ENCODE peak calls at places on chromosomes 11 and 22, in nine cellular contexts. W is ovary, R is pancreas, B is heart left ventricle, K is GM23338, V is stomach, G is left ventricle myocardium inferior, U is kidney, Q is K562. M is an unnamed sample.

GRCh38 chr22:36419912-36420882 is 32.4 kb upstream of the MYH9 start:
- DNase-seq in B (peak), Q (no peak), V (no peak), K (no peak), G (no peak), U (no peak), W (no peak), R (no peak), M (peak)

GRCh38 chr11:86160546-86161149 is 83.9 kb upstream of the EED start:
- DNase-seq in Q (no peak), K (no peak), V (no peak), W (no peak), G (no peak), R (no peak), B (no peak), U (no peak), M (no peak)

GRCh38 chr11:113241190-113242051 is 73.0 kb upstream of the TTC12 start:
- DNase-seq in W (no peak), B (no peak), Q (no peak), V (no peak), G (no peak), U (no peak), R (no peak), K (no peak), M (no peak)

GRCh38 chr11:111592491-111592890 is 9.8 kb upstream of the SIK2 start:
- DNase-seq in W (no peak), B (no peak), K (no peak), G (no peak), V (no peak), Q (no peak), R (no peak), U (no peak), M (no peak)

GRCh38 chr11:3196161-3197043 is 22.2 kb downstream of the MRGPRG start:
- DNase-seq in B (no peak), R (no peak), W (no peak), K (no peak), G (no peak), Q (no peak), U (peak), V (peak), M (no peak)

GRCh38 chr11:35116245-35116644 is 22.7 kb upstream of the CD44 start:
- DNase-seq in B (no peak), V (no peak), K (no peak), W (no peak), G (no peak), R (no peak), U (no peak), Q (no peak), M (no peak)

GRCh38 chr11:100769617-100770016 is 82.5 kb downstream of the ARHGAP42 start:
- DNase-seq in B (no peak), K (no peak), G (no peak), V (no peak), R (no peak), U (no peak), Q (no peak), W (no peak), M (no peak)

GRCh38 chr11:14300661-14301304 is 58.2 kb downstream of the RRAS2 start:
- DNase-seq in V (peak), Q (peak), U (no peak), W (peak), B (peak), G (no peak), R (no peak), K (peak), M (peak)

GRCh38 chr11:68012044-68012842 is 2.1 kb downstream of the ALDH3B1 start:
- DNase-seq in B (no peak), U (peak), W (no peak), R (peak), K (no peak), Q (no peak), G (no peak), V (no peak), M (peak)

GRCh38 chr11:67466962-67467771 is 1.9 kb downstream of the TMEM134 start:
- DNase-seq in B (no peak), U (peak), Q (no peak), K (no peak), V (no peak), W (no peak), G (no peak), R (peak), M (peak)

GRCh38 chr22:36873614-36874308 is 13.0 kb downstream of the NCF4 start:
- DNase-seq in U (peak), K (peak), W (no peak), B (peak), G (no peak), R (no peak), Q (peak), V (peak), M (no peak)

GRCh38 chr11:13786688-13787087 is 118.2 kb downstream of the FAR1 start:
- DNase-seq in W (no peak), G (no peak), R (no peak), V (no peak), K (no peak), Q (no peak), U (no peak), B (no peak), M (no peak)

GRCh38 chr11:76654310-76654851 is 16.2 kb downstream of the LRRC32 start:
- DNase-seq in R (no peak), U (peak), G (peak), W (peak), K (no peak), B (peak), Q (peak), V (peak), M (peak)

GRCh38 chr11:122743949-122744876 is 88.7 kb downstream of the UBASH3B start:
- DNase-seq in R (no peak), V (peak), U (no peak), K (no peak), Q (no peak), B (no peak), G (no peak), W (no peak), M (peak)

GRCh38 chr22:35930933-35931332 is 97.7 kb downstream of the RBFOX2 start:
- DNase-seq in R (no peak), Q (peak), V (no peak), B (no peak), K (peak), U (no peak), G (no peak), W (no peak), M (no peak)

GRCh38 chr11:64150481-64151239 is 15.3 kb downstream of the MACROD1 start:
- DNase-seq in W (no peak), K (no peak), U (no peak), V (peak), R (peak), G (peak), Q (no peak), B (peak), M (peak)

GRCh38 chr11:60485987-60486386 is 6.6 kb upstream of the MS4A12 start:
- DNase-seq in Q (peak), U (no peak), K (peak), V (peak), B (no peak), W (no peak), G (no peak), R (peak), M (no peak)

GRCh38 chr22:32996702-32997101 is 61.5 kb downstream of the SYN3 start:
- DNase-seq in R (peak), U (peak), B (peak), K (no peak), G (peak), V (no peak), W (no peak), Q (no peak), M (peak)

GRCh38 chr11:115959098-115959497 is 454.9 kb upstream of the CADM1 start:
- DNase-seq in W (no peak), B (no peak), K (no peak), R (no peak), U (no peak), G (no peak), Q (no peak), V (no peak), M (no peak)

GRCh38 chr22:41598081-41598480 is 8.4 kb upstream of the PMM1 start:
- DNase-seq in V (no peak), Q (peak), W (no peak), K (no peak), R (no peak), U (peak), B (no peak), G (no peak), M (no peak)

GRCh38 chr11:83685730-83686129 is 399.6 kb upstream of the CCDC90B start:
- DNase-seq in V (no peak), G (no peak), U (no peak), W (no peak), K (no peak), R (no peak), Q (no peak), B (no peak), M (no peak)

GRCh38 chr22:23576681-23577080 is 3.4 kb downstream of the IGLL1 start:
- DNase-seq in V (no peak), G (no peak), B (no peak), R (no peak), K (no peak), U (no peak), W (no peak), Q (no peak), M (no peak)

GRCh38 chr11:35524780-35525179 is 636 bp downstream of the PAMR1 start:
- DNase-seq in W (no peak), K (no peak), B (no peak), V (no peak), R (no peak), Q (no peak), U (no peak), G (no peak), M (no peak)

GRCh38 chr22:30832407-30832987 is 136.1 kb downstream of the MORC2 start:
- DNase-seq in B (no peak), W (no peak), R (no peak), Q (no peak), U (no peak), G (no peak), V (no peak), K (no peak), M (no peak)

GRCh38 chr11:105821366-105821765 is 200.7 kb downstream of the MSANTD4 start:
- DNase-seq in W (no peak), K (peak), B (no peak), G (no peak), R (no peak), U (no peak), V (no peak), Q (no peak), M (no peak)

GRCh38 chr22:32744560-32744959 is 56.9 kb upstream of the TIMP3 start:
- DNase-seq in R (no peak), K (no peak), V (no peak), U (no peak), G (no peak), W (no peak), Q (no peak), B (no peak), M (no peak)

GRCh38 chr11:126332221-126332711 is 23.2 kb upstream of the ST3GAL4 start:
- DNase-seq in K (no peak), G (peak), R (no peak), W (peak), U (peak), V (no peak), B (peak), Q (no peak), M (peak)

GRCh38 chr22:20061481-20061861 is 18.6 kb upstream of the DGCR8 start:
- DNase-seq in K (no peak), G (no peak), V (no peak), W (no peak), R (no peak), B (no peak), U (no peak), Q (no peak), M (no peak)

GRCh38 chr11:123406441-123407123 is 23.5 kb upstream of the GRAMD1B start:
- DNase-seq in K (no peak), V (no peak), U (no peak), Q (no peak), W (no peak), G (no peak), B (no peak), R (no peak), M (no peak)

GRCh38 chr11:102727890-102728289 is 3.1 kb upstream of the MMP8 start:
- DNase-seq in G (no peak), U (no peak), B (no peak), Q (no peak), W (no peak), K (no peak), R (no peak), V (no peak), M (no peak)

GRCh38 chr11:11717064-11717725 is 95.4 kb upstream of the GALNT18 start:
- DNase-seq in W (no peak), B (no peak), U (no peak), V (no peak), Q (no peak), R (no peak), K (no peak), G (no peak), M (no peak)

GRCh38 chr22:33555814-33556522 is 364.3 kb downstream of the LARGE1 start:
- DNase-seq in G (no peak), U (no peak), R (no peak), W (no peak), Q (no peak), B (no peak), K (no peak), V (no peak), M (no peak)

GRCh38 chr11:20047755-20048154 is 112.5 kb downstream of the DBX1 start:
- DNase-seq in K (no peak), U (no peak), R (no peak), V (no peak), Q (no peak), W (no peak), G (no peak), B (no peak), M (no peak)
- H3K27ac ChIP-seq in K (no peak), U (no peak), R (no peak), V (no peak), Q (no peak), W (no peak), G (peak), B (peak), M (peak)

DNA sequence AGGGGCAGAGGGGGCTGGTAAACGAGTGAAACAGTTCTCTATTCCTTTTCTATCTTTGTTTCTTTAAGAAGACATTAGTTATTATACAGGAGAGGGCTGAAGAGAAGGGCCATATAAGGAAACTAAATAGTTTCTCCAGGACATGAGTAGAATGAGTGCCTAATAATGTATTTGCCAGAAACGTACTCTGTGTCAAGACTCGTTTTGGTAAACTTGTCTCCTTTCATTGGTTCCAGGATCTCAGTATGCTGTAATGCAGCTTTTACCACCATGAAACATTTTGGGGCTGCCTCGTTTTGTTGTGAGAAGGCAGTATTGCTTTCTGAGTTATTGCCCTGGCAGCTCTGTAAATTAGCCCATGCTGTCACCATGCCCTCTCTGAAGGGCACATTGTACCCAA is 51.7 kb downstream of the POLD3 start:
- DNase-seq in G (no peak), K (no peak), U (no peak), R (no peak), V (no peak), B (no peak), Q (no peak), W (no peak), M (no peak)
- H3K27ac ChIP-seq in G (no peak), K (no peak), U (no peak), R (no peak), V (peak), B (no peak), Q (no peak), W (no peak), M (no peak)

GRCh38 chr11:69979632-69980031 is 98.5 kb upstream of the ANO1 start:
- DNase-seq in V (no peak), Q (no peak), W (no peak), R (no peak), K (no peak), B (no peak), U (peak), G (no peak), M (no peak)
- H3K27ac ChIP-seq in V (no peak), Q (no peak), W (no peak), R (no peak), K (no peak), B (no peak), U (peak), G (no peak), M (no peak)

DNA sequence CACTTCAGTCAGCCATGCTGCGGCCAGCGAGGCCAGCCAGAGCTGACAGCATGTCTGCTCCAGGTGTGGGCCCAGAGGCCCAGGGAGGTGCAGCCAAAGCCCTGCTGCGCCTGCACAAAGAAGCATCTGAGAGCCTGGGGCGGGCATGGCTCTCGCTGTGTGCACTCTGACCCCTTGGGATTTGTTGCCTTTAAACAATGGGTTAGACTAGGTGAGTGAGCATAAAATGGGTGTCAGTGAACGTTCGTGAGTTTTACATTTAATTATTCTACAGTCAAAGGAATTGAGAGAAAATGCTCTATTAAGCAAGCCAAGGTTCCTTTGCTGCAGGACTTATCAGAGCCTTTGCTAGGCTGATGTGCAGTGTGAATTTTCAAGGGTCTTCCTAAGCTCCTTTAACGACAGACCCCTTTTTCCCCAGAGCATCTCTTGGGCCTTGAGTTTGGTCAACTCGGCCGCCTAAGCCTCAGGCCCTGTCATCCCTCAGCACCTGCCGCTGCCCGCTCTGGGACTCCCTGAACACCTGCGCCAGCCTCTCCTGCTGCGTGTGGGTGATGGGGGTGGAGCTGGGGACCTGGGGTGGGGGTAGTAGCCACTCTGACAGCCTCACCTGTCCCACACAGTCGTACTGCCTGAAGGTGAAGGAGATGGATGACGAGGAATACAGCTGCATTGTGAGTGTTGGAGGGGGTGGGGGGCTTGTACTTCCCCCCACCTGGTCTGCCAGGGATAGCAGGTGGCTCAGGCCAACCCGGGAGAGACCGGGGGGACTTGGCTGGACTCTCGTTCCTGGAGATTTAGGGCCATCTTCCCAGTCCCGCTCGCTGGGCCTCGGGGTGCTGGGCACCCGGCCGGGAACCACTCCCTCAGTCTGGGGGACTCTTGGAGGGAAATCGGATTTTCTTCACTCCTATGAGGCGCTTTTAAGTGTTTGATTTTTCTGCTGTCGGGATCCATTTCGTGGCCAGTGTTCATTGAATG is 10.5 kb downstream of the SLC16A8 start:
- DNase-seq in G (no peak), K (no peak), V (no peak), W (no peak), U (peak), Q (no peak), B (no peak), R (no peak), M (no peak)
- H3K27ac ChIP-seq in G (no peak), K (no peak), V (no peak), W (no peak), U (no peak), Q (no peak), B (no peak), R (no peak), M (no peak)

GRCh38 chr11:47408598-47409439 is 429 bp downstream of the SLC39A13 start:
- DNase-seq in K (peak), G (no peak), W (no peak), U (peak), R (peak), V (peak), Q (no peak), B (peak), M (no peak)
- H3K27ac ChIP-seq in K (peak), G (peak), W (peak), U (peak), R (peak), V (peak), Q (peak), B (peak), M (peak)

DNA sequence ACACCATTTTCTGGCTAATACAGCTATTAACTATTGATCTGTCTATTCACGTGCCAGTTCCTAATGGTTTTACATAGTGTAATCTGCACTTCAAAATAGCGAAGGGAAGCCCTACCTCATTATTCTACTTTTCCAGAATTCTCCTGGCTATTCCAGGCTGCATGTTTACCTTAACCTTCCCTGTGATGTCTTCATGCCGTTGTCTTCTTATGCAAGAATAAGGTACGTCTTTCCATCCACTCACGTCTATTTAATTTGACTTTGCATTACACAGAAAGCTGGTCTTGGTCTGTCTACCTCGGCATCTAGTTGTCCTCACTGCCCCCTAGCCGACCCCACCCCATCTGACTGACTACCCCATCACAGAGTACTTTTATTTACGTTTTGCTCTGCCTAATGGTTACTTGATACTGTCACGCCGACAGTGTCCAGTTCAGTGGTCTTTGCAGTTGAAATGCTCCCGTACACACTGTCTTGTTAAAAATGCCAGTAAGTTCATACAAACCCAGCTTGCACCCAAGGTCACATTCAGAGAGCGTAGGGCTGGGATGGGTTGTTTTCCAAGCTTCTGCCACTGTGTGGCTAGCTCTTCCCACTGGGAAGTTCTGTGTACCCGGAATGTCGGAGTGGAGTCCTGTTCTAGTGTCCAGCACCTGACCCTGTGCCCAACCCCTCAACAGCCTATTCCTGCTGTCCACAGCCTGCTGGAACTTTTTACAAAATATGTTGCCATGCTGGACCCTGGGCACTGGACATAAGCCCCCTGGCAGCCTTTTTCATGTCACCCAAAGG is 15.0 kb downstream of the NEAT1 start:
- DNase-seq in Q (no peak), U (no peak), G (no peak), K (no peak), B (peak), R (peak), W (peak), V (peak), M (no peak)
- H3K27ac ChIP-seq in Q (no peak), U (peak), G (peak), K (no peak), B (peak), R (no peak), W (no peak), V (peak), M (peak)

GRCh38 chr11:120375076-120375475 is 38.9 kb downstream of the ARHGEF12 start:
- DNase-seq in B (no peak), W (no peak), U (no peak), G (no peak), K (no peak), V (no peak), Q (no peak), R (no peak), M (no peak)
- H3K27ac ChIP-seq in B (peak), W (no peak), U (no peak), G (peak), K (no peak), V (no peak), Q (no peak), R (no peak), M (no peak)

DNA sequence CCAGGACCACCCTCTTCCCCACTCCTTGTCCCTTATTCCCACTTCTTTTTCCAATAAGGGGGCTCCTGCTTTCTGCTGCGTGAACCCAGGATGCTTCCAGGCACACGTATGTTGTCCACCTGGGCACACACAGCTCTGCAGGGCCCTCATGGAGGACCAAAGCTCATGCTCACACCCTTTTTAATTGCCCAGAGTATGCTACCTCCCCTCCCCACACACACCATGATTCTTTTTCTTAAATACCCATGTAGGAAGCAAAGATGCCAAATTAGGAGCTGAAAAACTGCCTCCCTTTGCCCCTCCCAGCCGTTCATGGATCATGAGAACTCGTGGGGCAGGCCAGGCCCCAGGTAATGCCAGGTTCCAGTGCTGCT is 5.1 kb downstream of the NECTIN1 start:
- DNase-seq in V (no peak), B (no peak), U (no peak), W (no peak), R (no peak), G (no peak), Q (no peak), K (no peak), M (no peak)
- H3K27ac ChIP-seq in V (no peak), B (no peak), U (no peak), W (no peak), R (no peak), G (no peak), Q (no peak), K (no peak), M (no peak)

GRCh38 chr11:882593-882992 is 28.0 kb downstream of the CHID1 start:
- DNase-seq in V (no peak), K (no peak), Q (no peak), W (no peak), U (no peak), G (no peak), R (no peak), B (no peak), M (no peak)
- H3K27ac ChIP-seq in V (no peak), K (no peak), Q (no peak), W (no peak), U (no peak), G (no peak), R (no peak), B (no peak), M (no peak)

GRCh38 chr11:72773696-72774095 is 20.2 kb downstream of the STARD10 start:
- DNase-seq in V (no peak), G (no peak), U (no peak), W (no peak), B (no peak), Q (no peak), R (no peak), K (no peak), M (no peak)
- H3K27ac ChIP-seq in V (peak), G (peak), U (no peak), W (no peak), B (peak), Q (no peak), R (no peak), K (no peak), M (peak)

M was measured in right cardiac atrium.